ENCODE peak calls at places on chromosomes 3 and 15, in seven cellular contexts. M is H1, K is K562, F is GM12878, P is HCT116, R is HepG2, D is SK-N-SH. C is an unnamed sample.

GRCh38 chr3:124263168-124263567 is 271.2 kb upstream of the ROPN1 start:
- DNase-seq in M (no peak), K (no peak), F (no peak), P (no peak), R (no peak), D (no peak), C (peak)

GRCh38 chr3:57184516-57184915 is 15.3 kb downstream of the HESX1 start:
- DNase-seq in M (no peak), K (no peak), F (no peak), P (no peak), R (no peak), D (peak), C (no peak)

GRCh38 chr3:119194237-119195150 is 21.1 kb downstream of the UPK1B start:
- DNase-seq in M (no peak), K (no peak), F (no peak), P (no peak), R (no peak), D (no peak), C (no peak)

GRCh38 chr3:45137656-45138181 is 8.5 kb downstream of the CDCP1 start:
- DNase-seq in M (no peak), K (peak), F (no peak), P (no peak), R (no peak), D (no peak), C (peak)

GRCh38 chr3:78994174-78995027 is 773.4 kb downstream of the ROBO1 start:
- DNase-seq in M (peak), K (no peak), F (no peak), P (no peak), R (peak), D (no peak), C (no peak)

GRCh38 chr15:43376017-43376705 is 5.3 kb downstream of the TUBGCP4 start:
- DNase-seq in M (no peak), K (peak), F (peak), P (peak), R (peak), D (peak), C (peak)

GRCh38 chr3:10145685-10146084 is 4.1 kb downstream of the VHL start:
- DNase-seq in M (no peak), K (no peak), F (no peak), P (no peak), R (no peak), D (no peak), C (no peak)

GRCh38 chr15:40092416-40093223 is 16.1 kb downstream of the BMF start:
- DNase-seq in M (no peak), K (no peak), F (no peak), P (no peak), R (peak), D (peak), C (no peak)

GRCh38 chr3:81816473-81817260 is 55.2 kb upstream of the GBE1 start:
- DNase-seq in M (no peak), K (no peak), F (peak), P (no peak), R (no peak), D (no peak), C (no peak)

GRCh38 chr3:53071882-53072431 is 26.1 kb upstream of the SFMBT1 start:
- DNase-seq in M (no peak), K (peak), F (no peak), P (no peak), R (no peak), D (no peak), C (no peak)

GRCh38 chr3:88059380-88060160 is 515 bp downstream of the ZNF654 start:
- DNase-seq in M (no peak), K (peak), F (no peak), P (no peak), R (no peak), D (peak), C (peak)

GRCh38 chr3:88061749-88062148 is 2.7 kb downstream of the ZNF654 start:
- DNase-seq in M (no peak), K (no peak), F (no peak), P (no peak), R (no peak), D (no peak), C (no peak)

GRCh38 chr3:88058593-88059379 is at the start of the genes CGGBP1 and ZNF654:
- DNase-seq in M (peak), K (peak), F (peak), P (peak), R (peak), D (peak), C (peak)

GRCh38 chr3:88058322-88058592 is 548 bp downstream of the CGGBP1 start:
- DNase-seq in M (no peak), K (no peak), F (no peak), P (no peak), R (peak), D (no peak), C (no peak)

DNA sequence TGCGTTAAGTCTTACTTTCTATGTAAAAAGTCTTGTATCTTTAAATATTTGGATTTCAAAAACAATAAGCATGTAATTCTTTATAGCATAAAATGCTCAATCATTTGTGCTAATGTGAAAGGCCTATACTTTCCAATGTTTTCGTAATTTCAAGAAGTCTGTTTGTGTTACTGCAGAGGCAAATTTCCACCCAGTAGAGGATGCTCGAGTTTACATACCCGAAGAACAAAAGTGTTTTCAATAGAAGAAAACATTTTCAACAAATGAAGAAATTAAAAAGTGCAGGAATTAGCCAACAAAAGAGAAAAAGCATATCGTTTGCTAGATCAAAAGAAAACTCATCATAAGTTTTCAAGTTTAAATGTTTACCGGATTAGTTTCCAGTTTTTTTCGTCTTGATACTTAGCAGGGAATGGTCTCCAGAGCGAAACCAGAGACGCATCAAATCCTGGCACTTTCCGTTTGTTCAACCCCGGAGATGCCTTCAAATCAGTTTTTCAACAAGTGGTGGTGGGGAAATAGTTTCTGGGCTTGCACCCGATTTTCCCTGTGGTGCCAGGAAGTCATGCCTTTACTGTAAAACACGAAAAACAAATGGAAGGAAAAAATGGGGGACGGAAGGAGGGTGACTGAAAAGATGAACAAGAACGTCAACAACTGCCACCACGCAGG is 1.0 kb downstream of the CGGBP1 start:
- DNase-seq in M (no peak), K (no peak), F (no peak), P (no peak), R (no peak), D (no peak), C (no peak)
- TF ChIP-seq JUND in M (no peak), K (no peak), F (no peak), P (no peak), R (no peak), D (no peak), C (no peak)

DNA sequence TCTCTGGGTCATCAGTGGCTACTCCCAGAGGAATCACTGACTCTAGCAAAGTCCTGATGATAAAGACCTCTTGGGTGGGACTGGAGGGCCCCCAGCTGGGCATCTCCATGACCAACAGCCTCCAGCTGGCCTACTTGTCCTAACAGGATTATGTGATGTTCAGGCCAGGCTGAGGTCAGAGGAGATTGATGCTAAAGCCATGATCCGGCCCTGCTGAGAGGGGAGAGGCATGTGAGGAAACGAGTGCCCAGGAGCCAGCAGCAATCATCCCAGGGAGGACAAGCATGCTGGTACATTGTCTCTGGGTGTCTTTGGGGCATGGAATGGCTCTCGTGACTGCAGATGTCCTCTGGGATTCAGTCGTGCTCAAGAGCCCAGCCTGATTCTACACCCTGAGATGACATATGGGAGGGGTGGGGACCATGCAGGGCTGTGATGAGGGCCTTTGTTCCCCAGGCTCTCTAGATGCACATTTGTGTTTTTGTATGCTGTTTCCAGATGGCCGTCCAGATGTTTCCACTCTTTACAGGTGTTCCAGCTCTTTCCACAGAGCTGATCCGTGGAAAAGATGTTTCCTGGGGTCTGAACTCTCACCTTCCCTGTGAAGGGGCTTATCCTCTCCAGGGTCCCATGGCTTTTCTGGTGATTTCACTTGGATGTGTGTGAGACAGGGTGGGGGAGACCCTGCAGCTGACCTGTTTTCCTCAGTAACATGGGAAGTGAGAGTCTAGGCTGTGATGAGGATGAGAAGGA is 20.2 kb downstream of the SLC24A1 start:
- DNase-seq in M (no peak), K (no peak), F (no peak), P (no peak), R (peak), D (peak), C (no peak)
- TF ChIP-seq JUND in M (no peak), K (no peak), F (no peak), P (no peak), R (no peak), D (no peak), C (no peak)

GRCh38 chr15:76932090-76932966 is 779 bp downstream of the RCN2 start:
- DNase-seq in M (no peak), K (no peak), F (no peak), P (no peak), R (no peak), D (no peak), C (peak)
- TF ChIP-seq JUND in M (no peak), K (no peak), F (no peak), P (no peak), R (no peak), D (no peak), C (no peak)

GRCh38 chr3:71315431-71315830 is 268.1 kb downstream of the FOXP1 start:
- DNase-seq in M (no peak), K (no peak), F (no peak), P (no peak), R (no peak), D (no peak), C (no peak)

GRCh38 chr3:71317749-71318458 is 265.6 kb downstream of the FOXP1 start:
- DNase-seq in M (no peak), K (no peak), F (no peak), P (no peak), R (peak), D (no peak), C (no peak)

GRCh38 chr3:71318459-71318827 is 265.1 kb downstream of the FOXP1 start:
- DNase-seq in M (no peak), K (no peak), F (no peak), P (no peak), R (no peak), D (no peak), C (no peak)

GRCh38 chr3:71316378-71316777 is 267.1 kb downstream of the FOXP1 start:
- DNase-seq in M (no peak), K (no peak), F (no peak), P (no peak), R (no peak), D (no peak), C (no peak)

GRCh38 chr3:71317140-71317539 is 266.4 kb downstream of the FOXP1 start:
- DNase-seq in M (no peak), K (no peak), F (no peak), P (no peak), R (no peak), D (no peak), C (no peak)
- TF ChIP-seq JUND in M (no peak), K (no peak), F (no peak), P (no peak), R (no peak), D (no peak), C (no peak)